ENCODE peak calls at places on chromosome 13, in eight cellular contexts. S is stimulated activated CD4-positive, alpha-beta T cell treated with anti-CD3 and anti-CD28 coated beads, Interleukin-4, amount 100 ng/mL, for 4 hours; Q is EH; I is naive thymus-derived CD4-positive, alpha-beta T cell; N is tibial nerve; K is NAMALWA; H is T-helper 1 cell; U is activated T-cell treated with anti-CD3 and anti-CD28 coated beads for 1 hour. W is an unnamed sample.

GRCh38 chr13:39836038-39836437 is 180.6 kb downstream of the COG6 start:
- DNase-seq in K (no peak), Q (no peak), I (no peak), N (no peak), S (no peak), H (no peak), U (no peak), W (no peak)

GRCh38 chr13:114263590-114263989 is 17.8 kb upstream of the UPF3A start:
- DNase-seq in N (no peak), K (peak), U (no peak), I (no peak), H (no peak), Q (no peak), S (no peak), W (no peak)

GRCh38 chr13:21852043-21852442 is 181.2 kb downstream of the FGF9 start:
- DNase-seq in S (no peak), Q (no peak), U (no peak), H (no peak), K (no peak), I (no peak), N (no peak), W (no peak)

GRCh38 chr13:104773775-104774174 is 1707.6 kb upstream of the SLC10A2 start:
- DNase-seq in S (no peak), Q (peak), N (no peak), K (peak), U (no peak), H (no peak), I (no peak), W (no peak)

GRCh38 chr13:96229356-96229755 is 139.4 kb downstream of the HS6ST3 start:
- DNase-seq in Q (peak), I (no peak), S (no peak), U (no peak), H (no peak), K (peak), N (no peak), W (no peak)

GRCh38 chr13:80527400-80527799 is 186.5 kb upstream of the SPRY2 start:
- DNase-seq in I (no peak), K (no peak), S (no peak), H (no peak), Q (no peak), N (no peak), U (no peak), W (no peak)

GRCh38 chr13:27228131-27228530 is 23.2 kb upstream of the RPL21 start:
- DNase-seq in I (no peak), N (no peak), Q (no peak), S (no peak), K (no peak), U (no peak), H (no peak), W (no peak)

GRCh38 chr13:39501711-39502324 is 101.2 kb downstream of the LHFPL6 start:
- DNase-seq in I (no peak), N (no peak), K (no peak), H (no peak), Q (peak), U (no peak), S (no peak), W (no peak)

GRCh38 chr13:33908111-33908510 is 90.2 kb downstream of the RFC3 start:
- DNase-seq in K (no peak), U (no peak), Q (no peak), H (no peak), I (no peak), N (no peak), S (no peak), W (no peak)

GRCh38 chr13:62879071-62879470 is 1463.4 kb upstream of the PCDH20 start:
- DNase-seq in I (no peak), U (no peak), N (no peak), H (no peak), S (no peak), K (no peak), Q (peak), W (no peak)

GRCh38 chr13:97798836-97799235 is 154.6 kb upstream of the IPO5 start:
- DNase-seq in I (no peak), Q (peak), K (no peak), U (no peak), S (no peak), N (no peak), H (no peak), W (no peak)

GRCh38 chr13:64369121-64369520 is 2861.0 kb downstream of the PCDH9 start:
- DNase-seq in S (no peak), K (no peak), H (no peak), N (no peak), U (no peak), Q (peak), I (no peak), W (no peak)

GRCh38 chr13:111245781-111246384 is 74.6 kb upstream of the TEX29 start:
- DNase-seq in N (no peak), S (no peak), Q (peak), H (no peak), K (no peak), I (no peak), U (no peak), W (no peak)

GRCh38 chr13:81393686-81394085 is 1052.8 kb upstream of the SPRY2 start:
- DNase-seq in U (no peak), I (no peak), S (no peak), K (no peak), Q (no peak), H (no peak), N (no peak), W (no peak)

GRCh38 chr13:99308481-99309087 is 1.4 kb upstream of the GPR183 start:
- DNase-seq in H (no peak), S (no peak), Q (peak), K (no peak), I (no peak), U (no peak), N (no peak), W (no peak)

GRCh38 chr13:51643882-51644281 is 59.6 kb downstream of the WDFY2 start:
- DNase-seq in S (no peak), N (no peak), K (no peak), H (no peak), Q (peak), U (no peak), I (no peak), W (no peak)

GRCh38 chr13:100108913-100109507 is 20.1 kb downstream of the PCCA start:
- DNase-seq in S (no peak), Q (no peak), N (no peak), H (no peak), K (peak), U (no peak), I (no peak), W (no peak)

GRCh38 chr13:46551410-46552301 is 1.3 kb upstream of the LRCH1 start:
- DNase-seq in K (peak), Q (peak), S (peak), H (peak), N (peak), U (peak), I (peak), W (peak)

GRCh38 chr13:94928127-94928526 is 215.8 kb upstream of the SOX21 start:
- DNase-seq in H (no peak), Q (no peak), I (no peak), S (no peak), U (no peak), K (no peak), N (no peak), W (no peak)

GRCh38 chr13:21707586-21707985 is 36.7 kb downstream of the FGF9 start:
- DNase-seq in N (no peak), I (no peak), U (no peak), Q (no peak), K (no peak), S (no peak), H (no peak), W (no peak)

GRCh38 chr13:47933688-47934011 is 67.4 kb downstream of the SUCLA2 start:
- DNase-seq in I (no peak), U (no peak), K (peak), Q (no peak), S (no peak), N (no peak), H (no peak), W (no peak)

GRCh38 chr13:76856141-76856571 is 30.0 kb downstream of the KCTD12 start:
- DNase-seq in H (no peak), S (no peak), U (no peak), K (peak), N (no peak), Q (peak), I (no peak), W (no peak)

GRCh38 chr13:103883698-103884097 is 817.5 kb upstream of the SLC10A2 start:
- DNase-seq in U (no peak), I (no peak), K (no peak), Q (no peak), S (no peak), N (no peak), H (no peak), W (no peak)

GRCh38 chr13:79830945-79831344 is 350.0 kb downstream of the NDFIP2 start:
- DNase-seq in H (no peak), U (no peak), K (no peak), I (no peak), N (no peak), S (no peak), Q (no peak), W (no peak)

GRCh38 chr13:38763446-38764381 is 76.8 kb downstream of the FREM2 start:
- DNase-seq in I (no peak), K (peak), N (no peak), H (no peak), S (no peak), Q (peak), U (no peak), W (no peak)

GRCh38 chr13:91111476-91112190 is 235.9 kb upstream of the MIR17HG start:
- DNase-seq in N (no peak), U (no peak), H (no peak), K (no peak), Q (no peak), S (no peak), I (no peak), W (no peak)

GRCh38 chr13:26425439-26426358 is 131.8 kb upstream of the WASF3 start:
- DNase-seq in N (no peak), I (no peak), Q (peak), H (no peak), U (no peak), S (no peak), K (no peak), W (no peak)

GRCh38 chr13:19794552-19795143 is 11.9 kb upstream of the PSPC1 start:
- DNase-seq in N (no peak), U (no peak), I (no peak), S (no peak), Q (no peak), H (no peak), K (no peak), W (no peak)

GRCh38 chr13:21001471-21001870 is 59.9 kb downstream of the LATS2 start:
- DNase-seq in Q (no peak), U (no peak), S (no peak), N (no peak), K (no peak), H (no peak), I (no peak), W (no peak)

GRCh38 chr13:110446570-110446880 is 115.0 kb downstream of the RAB20 start:
- DNase-seq in S (no peak), Q (no peak), H (no peak), I (no peak), N (no peak), U (no peak), K (no peak), W (no peak)

GRCh38 chr13:109394311-109394988 is 391.9 kb downstream of the IRS2 start:
- DNase-seq in Q (peak), H (no peak), S (no peak), K (no peak), N (no peak), U (no peak), I (no peak), W (no peak)

GRCh38 chr13:31908696-31909386 is 122.7 kb upstream of the FRY start:
- DNase-seq in I (no peak), Q (no peak), K (no peak), N (no peak), H (no peak), S (no peak), U (no peak), W (no peak)